ENCODE peak calls at places on chromosomes 11 and 22, in seven cellular contexts. One of them, this sample, is unnamed.

GRCh38 chr11:46905806-46906205 is 12.5 kb downstream of the LRP4 start:
- DNase-seq in AG04450: no peak
- DNase-seq in RWPE2: no peak
- DNase-seq in spleen: no peak
- DNase-seq in upper lobe of right lung: no peak
- DNase-seq in SJSA1: no peak
- DNase-seq in fibroblast of lung: no peak
- DNase-seq in this sample: no peak

GRCh38 chr11:15565846-15566245 is 451.1 kb downstream of the INSC start:
- DNase-seq in SJSA1: no peak
- DNase-seq in upper lobe of right lung: no peak
- DNase-seq in RWPE2: no peak
- DNase-seq in fibroblast of lung: no peak
- DNase-seq in AG04450: no peak
- DNase-seq in spleen: no peak
- DNase-seq in this sample: no peak

GRCh38 chr11:32809313-32809712 is 14.9 kb upstream of the CCDC73 start:
- DNase-seq in AG04450: peak; percentile 48
- DNase-seq in fibroblast of lung: peak; percentile 78
- DNase-seq in RWPE2: peak; percentile 61
- DNase-seq in SJSA1: peak; percentile 35
- DNase-seq in upper lobe of right lung: peak; percentile 69
- DNase-seq in spleen: peak; percentile 79
- DNase-seq in this sample: peak; percentile 16

GRCh38 chr11:19557185-19557584 is 155.5 kb upstream of the NAV2 start:
- DNase-seq in AG04450: no peak
- DNase-seq in fibroblast of lung: no peak
- DNase-seq in spleen: no peak
- DNase-seq in SJSA1: no peak
- DNase-seq in RWPE2: no peak
- DNase-seq in upper lobe of right lung: no peak
- DNase-seq in this sample: no peak

GRCh38 chr22:30574095-30574981 is at the start of gene GAL3ST1:
- DNase-seq in SJSA1: no peak
- DNase-seq in RWPE2: no peak
- DNase-seq in AG04450: no peak
- DNase-seq in spleen: no peak
- DNase-seq in fibroblast of lung: no peak
- DNase-seq in upper lobe of right lung: no peak
- DNase-seq in this sample: no peak

GRCh38 chr11:75841739-75842138 is 26.7 kb downstream of the UVRAG start:
- DNase-seq in RWPE2: no peak
- DNase-seq in upper lobe of right lung: no peak
- DNase-seq in AG04450: no peak
- DNase-seq in SJSA1: no peak
- DNase-seq in spleen: no peak
- DNase-seq in fibroblast of lung: no peak
- DNase-seq in this sample: no peak

GRCh38 chr11:43548921-43549320 is 131.6 kb upstream of the HSD17B12 start:
- DNase-seq in SJSA1: no peak
- DNase-seq in RWPE2: no peak
- DNase-seq in fibroblast of lung: no peak
- DNase-seq in upper lobe of right lung: no peak
- DNase-seq in AG04450: no peak
- DNase-seq in spleen: no peak
- DNase-seq in this sample: no peak

GRCh38 chr22:47165998-47166397 is 403.5 kb downstream of the TBC1D22A start:
- DNase-seq in upper lobe of right lung: peak; percentile 37
- DNase-seq in AG04450: no peak
- DNase-seq in spleen: peak; percentile 22
- DNase-seq in RWPE2: no peak
- DNase-seq in SJSA1: no peak
- DNase-seq in fibroblast of lung: no peak
- DNase-seq in this sample: peak; percentile 3

GRCh38 chr11:118436639-118437045 is 350 bp downstream of the KMT2A start:
- DNase-seq in spleen: peak; percentile 90
- DNase-seq in SJSA1: no peak
- DNase-seq in fibroblast of lung: no peak
- DNase-seq in upper lobe of right lung: peak; percentile 69
- DNase-seq in RWPE2: peak; percentile 60
- DNase-seq in AG04450: no peak
- DNase-seq in this sample: peak; percentile 64

GRCh38 chr11:11983427-11983826 is 25.0 kb downstream of the DKK3 start:
- DNase-seq in RWPE2: no peak
- DNase-seq in SJSA1: no peak
- DNase-seq in upper lobe of right lung: peak; percentile 23
- DNase-seq in fibroblast of lung: no peak
- DNase-seq in spleen: no peak
- DNase-seq in AG04450: no peak
- DNase-seq in this sample: no peak

GRCh38 chr11:79438631-79439429 is 2.0 kb downstream of the TENM4 start:
- DNase-seq in SJSA1: no peak
- DNase-seq in upper lobe of right lung: peak; percentile 64
- DNase-seq in AG04450: no peak
- DNase-seq in RWPE2: no peak
- DNase-seq in fibroblast of lung: peak; percentile 46
- DNase-seq in spleen: no peak
- DNase-seq in this sample: no peak

GRCh38 chr22:37472418-37473006 is 13.7 kb downstream of the MFNG start:
- DNase-seq in AG04450: no peak
- DNase-seq in RWPE2: no peak
- DNase-seq in spleen: no peak
- DNase-seq in upper lobe of right lung: no peak
- DNase-seq in fibroblast of lung: peak; percentile 23
- DNase-seq in SJSA1: no peak
- DNase-seq in this sample: peak; percentile 25

GRCh38 chr11:56214537-56214936 is 19.5 kb downstream of the OR5T2 start:
- DNase-seq in spleen: no peak
- DNase-seq in AG04450: no peak
- DNase-seq in upper lobe of right lung: no peak
- DNase-seq in fibroblast of lung: no peak
- DNase-seq in RWPE2: no peak
- DNase-seq in SJSA1: no peak
- DNase-seq in this sample: no peak

GRCh38 chr11:65132238-65132987 is 1.9 kb downstream of the SYVN1 start:
- DNase-seq in spleen: peak; percentile 89
- DNase-seq in RWPE2: no peak
- DNase-seq in fibroblast of lung: no peak
- DNase-seq in AG04450: no peak
- DNase-seq in upper lobe of right lung: no peak
- DNase-seq in SJSA1: no peak
- DNase-seq in this sample: no peak

GRCh38 chr22:24419480-24419860 is 7.9 kb upstream of the ADORA2A start:
- DNase-seq in AG04450: no peak
- DNase-seq in upper lobe of right lung: no peak
- DNase-seq in fibroblast of lung: no peak
- DNase-seq in RWPE2: no peak
- DNase-seq in spleen: no peak
- DNase-seq in SJSA1: no peak
- DNase-seq in this sample: no peak

GRCh38 chr11:68996376-68997123 is 15.8 kb upstream of the MRGPRD start:
- DNase-seq in upper lobe of right lung: peak; percentile 55
- DNase-seq in AG04450: no peak
- DNase-seq in RWPE2: peak; percentile 46
- DNase-seq in fibroblast of lung: no peak
- DNase-seq in spleen: peak; percentile 50
- DNase-seq in SJSA1: no peak
- DNase-seq in this sample: no peak

GRCh38 chr11:70106757-70107156 is 28.6 kb downstream of the ANO1 start:
- DNase-seq in SJSA1: no peak
- DNase-seq in RWPE2: no peak
- DNase-seq in spleen: no peak
- DNase-seq in AG04450: no peak
- DNase-seq in fibroblast of lung: no peak
- DNase-seq in upper lobe of right lung: no peak
- DNase-seq in this sample: no peak

GRCh38 chr11:118202599-118203422 is 22.0 kb downstream of the JAML start:
- DNase-seq in spleen: no peak
- DNase-seq in fibroblast of lung: no peak
- DNase-seq in AG04450: no peak
- DNase-seq in upper lobe of right lung: no peak
- DNase-seq in RWPE2: no peak
- DNase-seq in SJSA1: no peak
- DNase-seq in this sample: peak; percentile 41

GRCh38 chr11:57071829-57072228 is 83.1 kb downstream of the OR5AK2 start:
- DNase-seq in RWPE2: no peak
- DNase-seq in fibroblast of lung: peak; percentile 26
- DNase-seq in SJSA1: peak; percentile 53
- DNase-seq in spleen: no peak
- DNase-seq in upper lobe of right lung: no peak
- DNase-seq in AG04450: no peak
- DNase-seq in this sample: no peak

GRCh38 chr22:43553451-43554258 is 141.8 kb downstream of the MPPED1 start:
- DNase-seq in spleen: no peak
- DNase-seq in fibroblast of lung: no peak
- DNase-seq in upper lobe of right lung: no peak
- DNase-seq in RWPE2: no peak
- DNase-seq in SJSA1: no peak
- DNase-seq in AG04450: no peak
- DNase-seq in this sample: no peak

GRCh38 chr11:2644844-2645778 is 54.7 kb downstream of the KCNQ1OT1 start:
- DNase-seq in SJSA1: no peak
- DNase-seq in spleen: no peak
- DNase-seq in RWPE2: no peak
- DNase-seq in fibroblast of lung: no peak
- DNase-seq in AG04450: no peak
- DNase-seq in upper lobe of right lung: no peak
- DNase-seq in this sample: no peak

GRCh38 chr11:2645779-2646118 is 54.0 kb downstream of the KCNQ1OT1 start:
- DNase-seq in spleen: no peak
- DNase-seq in RWPE2: no peak
- DNase-seq in SJSA1: no peak
- DNase-seq in fibroblast of lung: no peak
- DNase-seq in AG04450: no peak
- DNase-seq in upper lobe of right lung: no peak
- DNase-seq in this sample: no peak

GRCh38 chr11:2643746-2644145 is 56.0 kb downstream of the KCNQ1OT1 start:
- DNase-seq in upper lobe of right lung: no peak
- DNase-seq in RWPE2: no peak
- DNase-seq in SJSA1: no peak
- DNase-seq in AG04450: no peak
- DNase-seq in fibroblast of lung: no peak
- DNase-seq in spleen: no peak
- DNase-seq in this sample: no peak

GRCh38 chr11:2647167-2647566 is 52.6 kb downstream of the KCNQ1OT1 start:
- DNase-seq in SJSA1: no peak
- DNase-seq in RWPE2: no peak
- DNase-seq in spleen: no peak
- DNase-seq in AG04450: no peak
- DNase-seq in fibroblast of lung: no peak
- DNase-seq in upper lobe of right lung: no peak
- DNase-seq in this sample: no peak

GRCh38 chr11:2641623-2642022 is 58.2 kb downstream of the KCNQ1OT1 start:
- DNase-seq in SJSA1: no peak
- DNase-seq in fibroblast of lung: no peak
- DNase-seq in AG04450: no peak
- DNase-seq in upper lobe of right lung: no peak
- DNase-seq in RWPE2: no peak
- DNase-seq in spleen: no peak
- DNase-seq in this sample: no peak
- H3K9me3 ChIP-seq in SJSA1: peaks cover 43% of the 10 kb centered on the region
- H3K9me3 ChIP-seq in fibroblast of lung: peaks cover 3% of the 10 kb centered on the region
- H3K9me3 ChIP-seq in AG04450: peaks cover 36% of the 10 kb centered on the region
- H3K9me3 ChIP-seq in upper lobe of right lung: peaks cover 24% of the 10 kb centered on the region
- H3K9me3 ChIP-seq in RWPE2: peaks cover 18% of the 10 kb centered on the region
- H3K9me3 ChIP-seq in spleen: peaks cover 8% of the 10 kb centered on the region
- H3K9me3 ChIP-seq in this sample: peaks cover 13% of the 10 kb centered on the region

GRCh38 chr22:11042116-11042515 is 4485.9 kb upstream of the OR11H1 start:
- DNase-seq in RWPE2: no peak
- DNase-seq in AG04450: no peak
- DNase-seq in SJSA1: no peak
- DNase-seq in fibroblast of lung: no peak
- DNase-seq in upper lobe of right lung: no peak
- DNase-seq in spleen: no peak
- DNase-seq in this sample: no peak
- H3K9me3 ChIP-seq in RWPE2: peaks cover 3% of the 10 kb centered on the region
- H3K9me3 ChIP-seq in AG04450: peaks cover 24% of the 10 kb centered on the region
- H3K9me3 ChIP-seq in SJSA1: no peaks in the 10 kb centered on the region
- H3K9me3 ChIP-seq in fibroblast of lung: peaks cover 2% of the 10 kb centered on the region
- H3K9me3 ChIP-seq in upper lobe of right lung: peaks cover 13% of the 10 kb centered on the region
- H3K9me3 ChIP-seq in spleen: no peaks in the 10 kb centered on the region
- H3K9me3 ChIP-seq in this sample: peaks cover 4% of the 10 kb centered on the region

GRCh38 chr11:131663403-131664200 is 293.2 kb downstream of the NTM start:
- DNase-seq in AG04450: no peak
- DNase-seq in upper lobe of right lung: no peak
- DNase-seq in fibroblast of lung: no peak
- DNase-seq in spleen: no peak
- DNase-seq in RWPE2: peak; percentile 4
- DNase-seq in SJSA1: no peak
- DNase-seq in this sample: no peak
- H3K9me3 ChIP-seq in AG04450: no peaks in the 10 kb centered on the region
- H3K9me3 ChIP-seq in upper lobe of right lung: no peaks in the 10 kb centered on the region
- H3K9me3 ChIP-seq in fibroblast of lung: no peaks in the 10 kb centered on the region
- H3K9me3 ChIP-seq in spleen: no peaks in the 10 kb centered on the region
- H3K9me3 ChIP-seq in RWPE2: no peaks in the 10 kb centered on the region
- H3K9me3 ChIP-seq in SJSA1: no peaks in the 10 kb centered on the region
- H3K9me3 ChIP-seq in this sample: no peaks in the 10 kb centered on the region

DNA sequence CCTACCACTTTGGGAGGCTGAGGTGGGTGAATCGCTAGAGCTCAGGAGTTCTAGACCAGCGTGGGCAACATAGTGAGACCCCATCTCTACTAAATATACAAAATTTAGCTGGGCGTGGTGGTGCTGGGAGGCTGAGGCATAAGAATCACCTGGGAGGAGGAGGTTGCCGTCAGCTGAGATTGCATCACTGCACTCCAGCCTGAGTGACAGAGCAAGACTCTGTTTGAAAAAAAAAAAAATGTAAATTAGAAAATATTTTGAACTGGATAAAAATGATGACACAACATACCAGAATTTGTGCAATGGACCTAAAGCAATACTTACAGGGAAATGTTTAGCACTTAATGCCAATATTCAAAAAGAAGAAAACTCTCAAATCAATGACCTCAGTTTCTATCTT is 46.4 kb downstream of the ATG16L2 start:
- DNase-seq in upper lobe of right lung: no peak
- DNase-seq in SJSA1: no peak
- DNase-seq in AG04450: no peak
- DNase-seq in fibroblast of lung: no peak
- DNase-seq in spleen: no peak
- DNase-seq in RWPE2: no peak
- DNase-seq in this sample: no peak
- H3K9me3 ChIP-seq in upper lobe of right lung: no peaks in the 10 kb centered on the region
- H3K9me3 ChIP-seq in SJSA1: no peaks in the 10 kb centered on the region
- H3K9me3 ChIP-seq in AG04450: no peaks in the 10 kb centered on the region
- H3K9me3 ChIP-seq in fibroblast of lung: no peaks in the 10 kb centered on the region
- H3K9me3 ChIP-seq in spleen: no peaks in the 10 kb centered on the region
- H3K9me3 ChIP-seq in RWPE2: no peaks in the 10 kb centered on the region
- H3K9me3 ChIP-seq in this sample: no peaks in the 10 kb centered on the region

GRCh38 chr11:92199991-92200390 is 24.6 kb upstream of the FAT3 start:
- DNase-seq in fibroblast of lung: no peak
- DNase-seq in AG04450: no peak
- DNase-seq in RWPE2: no peak
- DNase-seq in upper lobe of right lung: no peak
- DNase-seq in spleen: no peak
- DNase-seq in SJSA1: no peak
- DNase-seq in this sample: no peak
- H3K9me3 ChIP-seq in fibroblast of lung: no peaks in the 10 kb centered on the region
- H3K9me3 ChIP-seq in AG04450: no peaks in the 10 kb centered on the region
- H3K9me3 ChIP-seq in RWPE2: no peaks in the 10 kb centered on the region
- H3K9me3 ChIP-seq in upper lobe of right lung: no peaks in the 10 kb centered on the region
- H3K9me3 ChIP-seq in spleen: no peaks in the 10 kb centered on the region
- H3K9me3 ChIP-seq in SJSA1: no peaks in the 10 kb centered on the region
- H3K9me3 ChIP-seq in this sample: no peaks in the 10 kb centered on the region